ENCODE peak calls at places on chromosomes 12 and 14, in eight cellular contexts. G is epithelial cell of esophagus; A is left ventricle myocardium inferior; J is fibroblast of lung; C is AG09309; O is lower lobe of right lung; T is tibial artery; P is CD8-positive, alpha-beta T cell. S is an unnamed sample.

GRCh38 chr14:68655961-68656360 is 136.9 kb downstream of the ZFP36L1 start:
- DNase-seq in T (no peak), A (no peak), P (no peak), J (no peak), G (no peak), C (no peak), O (no peak), S (no peak)

GRCh38 chr12:88401153-88401552 is 179.1 kb downstream of the KITLG start:
- DNase-seq in G (peak), C (no peak), P (no peak), O (no peak), T (no peak), A (no peak), J (peak), S (no peak)

GRCh38 chr12:22539055-22539454 is 5.3 kb downstream of the C2CD5 start:
- DNase-seq in A (no peak), G (no peak), C (no peak), P (no peak), O (no peak), J (no peak), T (no peak), S (no peak)

GRCh38 chr14:72476657-72477499 is 417.0 kb downstream of the DPF3 start:
- DNase-seq in A (peak), G (peak), J (peak), P (peak), O (no peak), C (peak), T (no peak), S (peak)

GRCh38 chr12:12272869-12273268 is 6.0 kb upstream of the LRP6 start:
- DNase-seq in P (no peak), A (no peak), T (no peak), J (peak), C (no peak), O (no peak), G (no peak), S (peak)

GRCh38 chr12:45234134-45234865 is 18.4 kb downstream of the ANO6 start:
- DNase-seq in T (peak), C (peak), O (no peak), G (peak), J (peak), A (no peak), P (no peak), S (peak)

GRCh38 chr14:101071493-101071891 is 168.0 kb upstream of the RTL1 start:
- DNase-seq in O (no peak), P (no peak), C (no peak), A (no peak), T (peak), G (no peak), J (no peak), S (no peak)

GRCh38 chr14:59585891-59586554 is 9.4 kb upstream of the CCDC175 start:
- DNase-seq in O (no peak), J (peak), P (no peak), T (no peak), C (peak), G (peak), A (no peak), S (no peak)

GRCh38 chr12:120598674-120599463 is 17.7 kb upstream of the POP5 start:
- DNase-seq in P (no peak), J (peak), T (no peak), O (peak), G (peak), C (no peak), A (no peak), S (peak)

GRCh38 chr14:36529062-36529461 is 9.0 kb upstream of the NKX2-1 start:
- DNase-seq in T (no peak), O (no peak), G (no peak), A (no peak), C (no peak), P (no peak), J (no peak), S (no peak)

GRCh38 chr14:49505026-49505766 is 81.0 kb downstream of the RPS29 start:
- DNase-seq in G (peak), A (no peak), J (peak), C (no peak), P (no peak), O (no peak), T (no peak), S (no peak)

GRCh38 chr12:18752947-18753346 is 15.0 kb downstream of the CAPZA3 start:
- DNase-seq in A (no peak), P (no peak), J (no peak), T (no peak), C (no peak), G (no peak), O (no peak), S (no peak)

GRCh38 chr12:8554451-8555195 is 13.9 kb upstream of the CLEC4E start:
- DNase-seq in O (no peak), A (no peak), C (no peak), P (no peak), G (peak), T (no peak), J (peak), S (peak)

GRCh38 chr12:126036348-126036747 is 971.1 kb downstream of the AACS start:
- DNase-seq in G (no peak), J (no peak), C (no peak), A (no peak), P (no peak), O (no peak), T (no peak), S (no peak)

GRCh38 chr12:83827193-83827592 is 1085.4 kb downstream of the SLC6A15 start:
- DNase-seq in A (no peak), O (no peak), T (no peak), P (no peak), G (no peak), J (no peak), C (no peak), S (no peak)

GRCh38 chr12:63889236-63889635 is 44.7 kb downstream of the SRGAP1 start:
- DNase-seq in A (no peak), P (no peak), G (peak), J (peak), O (no peak), C (no peak), T (no peak), S (no peak)

GRCh38 chr14:81310606-81311005 is 89.5 kb downstream of the STON2 start:
- DNase-seq in O (no peak), A (no peak), P (no peak), T (no peak), G (no peak), C (no peak), J (no peak), S (no peak)

GRCh38 chr12:3228587-3228986 is 151.4 kb downstream of the TSPAN9 start:
- DNase-seq in G (no peak), C (no peak), A (no peak), J (no peak), T (no peak), P (no peak), O (no peak), S (no peak)

GRCh38 chr14:50523271-50524041 is 8.9 kb downstream of the MAP4K5 start:
- DNase-seq in G (no peak), J (no peak), C (no peak), T (no peak), A (no peak), O (no peak), P (no peak), S (no peak)

GRCh38 chr12:3102721-3103410 is 25.7 kb downstream of the TSPAN9 start:
- DNase-seq in G (no peak), O (no peak), P (no peak), T (no peak), A (no peak), J (no peak), C (no peak), S (no peak)

GRCh38 chr12:24974216-24974615 is 25.3 kb upstream of the BCAT1 start:
- DNase-seq in T (no peak), O (no peak), C (no peak), A (no peak), J (no peak), G (no peak), P (no peak), S (no peak)

DNA sequence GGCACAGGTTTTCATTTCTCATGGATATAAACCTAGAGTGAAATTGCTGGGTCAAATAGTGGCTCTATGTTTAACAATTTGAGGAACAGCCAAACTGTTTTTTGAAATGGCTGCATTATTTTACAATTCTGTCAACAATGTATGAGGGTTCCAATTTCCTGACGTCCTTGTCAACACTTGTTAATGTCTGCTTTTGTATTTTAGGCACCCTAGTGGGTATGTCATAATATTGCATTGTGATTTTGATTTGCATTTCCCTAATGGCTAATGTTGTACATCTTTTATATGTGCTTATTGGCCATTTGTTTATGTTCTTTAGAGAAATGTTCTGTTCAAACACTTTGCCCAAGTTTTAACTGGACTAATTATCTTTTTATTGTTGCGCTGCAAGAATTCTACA is 93.2 kb downstream of the GPR65 start:
- DNase-seq in P (no peak), G (no peak), J (no peak), A (no peak), C (no peak), T (no peak), O (no peak), S (no peak)
- TF ChIP-seq CTCF in P (no peak), G (no peak), J (no peak), A (no peak), C (no peak), T (no peak), O (no peak), S (no peak)

GRCh38 chr12:5480218-5480952 is 48.5 kb downstream of the NTF3 start:
- DNase-seq in J (peak), T (no peak), P (no peak), C (no peak), O (no peak), A (no peak), G (no peak), S (no peak)
- H3K4me3 ChIP-seq in J (no peak), T (no peak), P (no peak), C (no peak), O (no peak), A (no peak), G (no peak), S (no peak)

GRCh38 chr12:55220725-55221124 is at the start of gene OR10A7:
- DNase-seq in P (no peak), A (no peak), G (no peak), T (no peak), O (no peak), C (no peak), J (no peak), S (no peak)

GRCh38 chr12:55227643-55228042 is 6.8 kb downstream of the OR10A7 start:
- DNase-seq in J (no peak), P (no peak), C (no peak), A (no peak), O (no peak), T (no peak), G (peak), S (no peak)

GRCh38 chr12:55226523-55226922 is 5.7 kb downstream of the OR10A7 start:
- DNase-seq in J (no peak), T (no peak), G (no peak), C (no peak), A (no peak), O (no peak), P (no peak), S (no peak)
- TF ChIP-seq CTCF in J (no peak), T (no peak), G (no peak), C (no peak), A (no peak), O (no peak), P (no peak), S (no peak)

GRCh38 chr14:29475641-29476040 is 452.0 kb downstream of the PRKD1 start:
- DNase-seq in C (no peak), J (no peak), A (no peak), P (no peak), O (no peak), T (no peak), G (peak), S (no peak)
- H3K4me3 ChIP-seq in C (no peak), J (no peak), A (no peak), P (no peak), O (no peak), T (no peak), G (no peak), S (no peak)

GRCh38 chr14:103382375-103382774 is 2.8 kb upstream of the MARK3 start:
- DNase-seq in J (peak), C (no peak), G (peak), T (no peak), O (no peak), A (no peak), P (no peak), S (no peak)

GRCh38 chr14:103385994-103386491 is 828 bp downstream of the MARK3 start:
- DNase-seq in G (peak), P (peak), O (peak), T (no peak), A (no peak), C (no peak), J (peak), S (no peak)

GRCh38 chr14:103386632-103387329 is 1.6 kb downstream of the MARK3 start:
- DNase-seq in A (no peak), C (no peak), P (no peak), T (no peak), O (no peak), J (peak), G (peak), S (no peak)

GRCh38 chr14:103384450-103385152 is 614 bp upstream of the MARK3 start:
- DNase-seq in J (no peak), P (no peak), A (peak), C (no peak), T (no peak), O (no peak), G (no peak), S (no peak)

DNA sequence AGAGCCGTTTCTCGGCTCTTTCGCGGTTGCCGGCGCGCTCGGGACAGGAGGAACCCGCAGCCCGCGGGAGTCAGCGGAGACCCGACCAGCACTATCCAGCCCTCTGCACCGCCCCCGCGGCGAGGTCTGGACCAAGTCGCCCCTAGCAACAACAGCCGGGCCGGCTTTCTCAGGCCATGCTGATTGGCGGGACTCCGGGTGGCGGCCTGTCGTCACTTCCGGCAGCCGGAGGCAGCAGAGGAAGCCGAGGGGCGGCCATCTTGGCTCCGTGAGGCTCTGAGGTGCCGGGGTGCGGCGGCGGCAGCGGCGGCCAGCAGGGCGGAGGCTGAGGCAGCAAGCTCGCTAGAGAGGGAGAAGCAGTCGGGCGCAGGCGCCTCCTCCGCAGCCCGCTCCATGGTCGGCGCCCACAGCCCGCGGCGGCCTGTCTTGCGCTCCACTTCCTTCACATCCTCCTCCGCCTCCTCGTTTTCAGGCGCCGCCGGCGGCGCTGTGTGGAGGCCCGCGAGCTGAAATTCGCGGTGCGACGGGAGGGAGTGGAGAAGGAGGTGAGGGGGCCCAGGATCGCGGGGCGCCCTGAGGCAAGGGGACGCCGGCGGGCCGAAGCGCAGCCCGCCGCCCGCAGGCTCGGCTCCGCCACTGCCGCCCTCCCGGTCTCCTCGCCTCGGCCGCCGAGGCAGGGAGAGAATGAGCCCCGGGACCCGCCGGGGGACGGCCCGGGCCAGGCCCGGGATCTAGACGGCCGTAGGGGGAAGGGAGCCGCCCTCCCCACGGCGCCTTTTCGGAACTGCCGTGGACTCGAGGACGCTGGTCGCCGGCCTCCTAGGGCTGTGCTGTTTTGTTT is at the start of gene MARK3:
- DNase-seq in G (peak), C (peak), O (peak), A (peak), P (peak), J (peak), T (peak), S (peak)
- TF ChIP-seq CTCF in G (no peak), C (no peak), O (peak), A (no peak), P (peak), J (peak), T (peak), S (peak)